ENCODE peak calls at places on chromosomes 11 and 22, in eight cellular contexts. J is astrocyte of the spinal cord, A is HCT116, H is PC-9, D is adrenal gland, Q is fibroblast of villous mesenchyme, T is fibroblast of the aortic adventitia, S is thoracic aorta. Z is an unnamed sample.

GRCh38 chr11:68454767-68455166 is 5.8 kb upstream of the PPP6R3 start:
- DNase-seq in J (no peak), A (no peak), H (no peak), D (no peak), Q (no peak), T (no peak), S (no peak), Z (no peak)

GRCh38 chr11:10885703-10886363 is 28.0 kb upstream of the ZBED5 start:
- DNase-seq in J (peak), A (no peak), H (no peak), D (no peak), Q (peak), T (peak), S (no peak), Z (no peak)

GRCh38 chr11:64928957-64929356 is 4.5 kb downstream of the PPP2R5B start:
- DNase-seq in J (no peak), A (no peak), H (no peak), D (no peak), Q (no peak), T (no peak), S (no peak), Z (peak)

GRCh38 chr11:30987819-30988218 is 381.7 kb downstream of the DCDC1 start:
- DNase-seq in J (no peak), A (no peak), H (no peak), D (peak), Q (no peak), T (peak), S (no peak), Z (no peak)

GRCh38 chr11:12741671-12742216 is 67.5 kb downstream of the TEAD1 start:
- DNase-seq in J (no peak), A (no peak), H (no peak), D (no peak), Q (no peak), T (no peak), S (no peak), Z (no peak)

GRCh38 chr11:123330471-123330870 is 99.6 kb upstream of the GRAMD1B start:
- DNase-seq in J (no peak), A (no peak), H (no peak), D (no peak), Q (no peak), T (no peak), S (no peak), Z (no peak)

GRCh38 chr11:110951609-110952008 is 239.4 kb upstream of the ARHGAP20 start:
- DNase-seq in J (no peak), A (no peak), H (no peak), D (no peak), Q (no peak), T (peak), S (no peak), Z (no peak)

GRCh38 chr11:14858404-14858803 is 33.6 kb downstream of the CYP2R1 start:
- DNase-seq in J (no peak), A (no peak), H (no peak), D (no peak), Q (no peak), T (no peak), S (no peak), Z (no peak)

GRCh38 chr11:72228229-72228843 is 3.8 kb downstream of the INPPL1 start:
- DNase-seq in J (no peak), A (no peak), H (no peak), D (no peak), Q (no peak), T (peak), S (no peak), Z (no peak)

GRCh38 chr11:117420598-117420997 is 92.9 kb downstream of the CEP164 start:
- DNase-seq in J (no peak), A (no peak), H (no peak), D (no peak), Q (no peak), T (no peak), S (no peak), Z (no peak)

GRCh38 chr11:126669416-126669815 is 313.9 kb downstream of the ST3GAL4 start:
- DNase-seq in J (peak), A (no peak), H (no peak), D (no peak), Q (no peak), T (peak), S (no peak), Z (no peak)

GRCh38 chr11:83120328-83120727 is 36.6 kb upstream of the PCF11 start:
- DNase-seq in J (no peak), A (no peak), H (no peak), D (no peak), Q (no peak), T (no peak), S (no peak), Z (no peak)

GRCh38 chr11:8905528-8906165 is 5.3 kb upstream of the AKIP1 start:
- DNase-seq in J (peak), A (no peak), H (no peak), D (no peak), Q (peak), T (peak), S (no peak), Z (no peak)

GRCh38 chr11:7551571-7551970 is 37.8 kb downstream of the PPFIBP2 start:
- DNase-seq in J (no peak), A (no peak), H (no peak), D (no peak), Q (peak), T (peak), S (no peak), Z (no peak)

GRCh38 chr22:36156515-36157419 is 3.8 kb downstream of the APOL3 start:
- DNase-seq in J (peak), A (no peak), H (peak), D (peak), Q (peak), T (peak), S (peak), Z (no peak)

GRCh38 chr11:23723861-23724260 is 773.0 kb upstream of the LUZP2 start:
- DNase-seq in J (no peak), A (no peak), H (no peak), D (no peak), Q (no peak), T (no peak), S (no peak), Z (peak)

GRCh38 chr11:126978911-126979310 is 21.7 kb downstream of the KIRREL3 start:
- DNase-seq in J (no peak), A (no peak), H (no peak), D (no peak), Q (no peak), T (no peak), S (no peak), Z (no peak)

GRCh38 chr11:118605116-118605867 is 2.1 kb upstream of the PHLDB1 start:
- DNase-seq in J (peak), A (no peak), H (no peak), D (peak), Q (peak), T (peak), S (no peak), Z (no peak)

GRCh38 chr11:88175004-88175706 is at the start of gene RAB38:
- DNase-seq in J (peak), A (peak), H (peak), D (peak), Q (no peak), T (no peak), S (no peak), Z (peak)

GRCh38 chr22:17201285-17201945 is 17.8 kb downstream of the ADA2 start:
- DNase-seq in J (no peak), A (no peak), H (no peak), D (no peak), Q (peak), T (peak), S (no peak), Z (no peak)
- TF ChIP-seq CTCF in J (no peak), A (peak), H (no peak), D (no peak), Q (peak), T (peak), S (no peak), Z (no peak)

GRCh38 chr22:42880815-42881214 is 23.7 kb upstream of the ARFGAP3 start:
- DNase-seq in J (no peak), A (no peak), H (no peak), D (no peak), Q (no peak), T (no peak), S (no peak), Z (no peak)
- TF ChIP-seq CTCF in J (peak), A (peak), H (no peak), D (no peak), Q (no peak), T (no peak), S (no peak), Z (peak)

DNA sequence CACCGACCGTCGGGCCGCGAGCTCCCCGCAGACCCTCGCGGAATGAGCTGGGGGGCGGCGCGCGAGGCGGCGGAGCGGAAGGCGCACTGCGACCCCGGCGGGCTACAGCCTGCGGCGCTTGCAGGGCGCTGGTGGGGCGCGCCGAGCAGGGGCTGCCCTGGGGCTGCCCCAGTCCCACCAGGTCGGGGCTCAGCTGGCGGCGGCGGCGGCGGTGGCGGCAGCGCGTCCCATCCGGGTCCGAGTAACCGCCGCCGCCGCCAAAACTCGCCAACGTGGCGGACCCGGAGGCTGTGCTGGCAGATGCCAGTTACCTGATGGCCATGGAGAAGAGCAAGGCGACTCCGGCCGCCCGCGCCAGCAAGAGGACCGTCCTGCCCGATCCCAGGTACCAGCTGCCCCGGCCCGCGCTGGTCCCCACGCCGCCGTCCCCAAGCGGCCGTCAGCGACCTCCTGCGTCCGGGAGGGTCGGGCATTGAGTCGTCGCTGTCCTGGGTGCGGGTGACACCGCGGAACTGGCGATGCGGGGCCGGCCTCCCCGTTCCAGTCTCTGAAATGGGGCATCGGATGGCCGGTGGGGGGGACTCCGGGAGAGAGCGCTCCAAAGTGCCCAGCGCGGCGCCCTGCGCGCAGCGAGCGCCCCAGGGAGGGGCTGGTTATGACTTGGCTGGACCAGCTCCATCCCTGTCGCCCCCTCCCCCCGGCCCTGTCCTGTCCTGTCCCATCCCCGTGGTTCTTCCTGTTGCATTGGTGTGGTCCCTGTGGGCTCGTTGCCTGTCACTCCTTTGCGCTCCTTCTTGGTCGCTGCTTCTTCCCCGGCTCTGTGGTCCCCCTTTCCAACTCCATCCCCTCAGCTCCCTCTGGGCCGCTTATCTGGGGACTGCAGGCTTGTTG is 63.5 kb downstream of the CRYBB2 start:
- DNase-seq in J (no peak), A (no peak), H (no peak), D (no peak), Q (no peak), T (no peak), S (no peak), Z (peak)
- TF ChIP-seq CTCF in J (no peak), A (no peak), H (no peak), D (no peak), Q (no peak), T (no peak), S (no peak), Z (no peak)

GRCh38 chr11:128039140-128040021 is 548.0 kb downstream of the ETS1 start:
- DNase-seq in J (peak), A (no peak), H (peak), D (no peak), Q (peak), T (peak), S (no peak), Z (no peak)
- TF ChIP-seq CTCF in J (peak), A (no peak), H (no peak), D (no peak), Q (peak), T (no peak), S (no peak), Z (no peak)

GRCh38 chr11:1309498-1310314 is at the start of gene TOLLIP:
- DNase-seq in J (peak), A (peak), H (peak), D (peak), Q (peak), T (peak), S (peak), Z (peak)
- TF ChIP-seq CTCF in J (peak), A (peak), H (no peak), D (no peak), Q (peak), T (peak), S (peak), Z (peak)

DNA sequence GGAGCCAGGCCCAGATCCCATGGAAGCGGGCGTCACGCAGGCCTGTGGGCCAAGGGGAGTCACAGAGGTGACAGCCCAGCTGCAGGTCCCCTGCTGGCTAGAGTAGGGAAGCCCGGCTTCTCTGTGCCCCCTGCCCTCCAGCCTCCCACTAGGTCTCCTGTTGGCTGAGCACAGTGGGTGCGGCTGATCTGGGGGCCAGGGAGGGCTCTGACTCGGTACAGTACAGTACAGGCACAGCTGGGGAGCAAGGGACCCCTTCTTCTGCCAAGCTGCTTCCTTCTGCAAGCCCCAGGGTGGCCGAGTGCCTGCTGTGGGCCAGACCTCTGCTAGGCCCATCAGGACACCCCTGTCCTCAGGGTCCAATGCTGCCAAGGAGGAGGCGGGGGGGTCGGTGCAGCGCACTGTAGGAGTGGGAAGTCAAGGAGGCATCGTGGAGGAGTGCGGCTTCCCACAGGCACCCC is 10.1 kb downstream of the SUSD2 start:
- DNase-seq in J (no peak), A (no peak), H (no peak), D (no peak), Q (no peak), T (no peak), S (no peak), Z (no peak)
- TF ChIP-seq CTCF in J (peak), A (no peak), H (no peak), D (no peak), Q (no peak), T (peak), S (peak), Z (no peak)

GRCh38 chr11:104256525-104256924 is 92.6 kb upstream of the PDGFD start:
- DNase-seq in J (peak), A (no peak), H (no peak), D (no peak), Q (no peak), T (peak), S (no peak), Z (no peak)

GRCh38 chr11:104259121-104259610 is 95.2 kb upstream of the PDGFD start:
- DNase-seq in J (no peak), A (no peak), H (no peak), D (no peak), Q (no peak), T (no peak), S (no peak), Z (no peak)

GRCh38 chr11:104254347-104254746 is 90.4 kb upstream of the PDGFD start:
- DNase-seq in J (peak), A (peak), H (peak), D (peak), Q (peak), T (peak), S (no peak), Z (peak)
- TF ChIP-seq CTCF in J (peak), A (peak), H (peak), D (peak), Q (peak), T (peak), S (no peak), Z (peak)

GRCh38 chr22:43919106-43919965 is 4.3 kb upstream of the PNPLA3 start:
- DNase-seq in J (peak), A (no peak), H (no peak), D (no peak), Q (no peak), T (peak), S (no peak), Z (no peak)

GRCh38 chr22:43923631-43924548 is at the start of gene PNPLA3:
- DNase-seq in J (peak), A (peak), H (peak), D (peak), Q (peak), T (peak), S (peak), Z (peak)

GRCh38 chr22:43923191-43923590 is 414 bp upstream of the PNPLA3 start:
- DNase-seq in J (peak), A (no peak), H (peak), D (no peak), Q (no peak), T (peak), S (no peak), Z (peak)

GRCh38 chr22:43921361-43921760 is 2.2 kb upstream of the PNPLA3 start:
- DNase-seq in J (peak), A (peak), H (peak), D (peak), Q (peak), T (peak), S (no peak), Z (no peak)

DNA sequence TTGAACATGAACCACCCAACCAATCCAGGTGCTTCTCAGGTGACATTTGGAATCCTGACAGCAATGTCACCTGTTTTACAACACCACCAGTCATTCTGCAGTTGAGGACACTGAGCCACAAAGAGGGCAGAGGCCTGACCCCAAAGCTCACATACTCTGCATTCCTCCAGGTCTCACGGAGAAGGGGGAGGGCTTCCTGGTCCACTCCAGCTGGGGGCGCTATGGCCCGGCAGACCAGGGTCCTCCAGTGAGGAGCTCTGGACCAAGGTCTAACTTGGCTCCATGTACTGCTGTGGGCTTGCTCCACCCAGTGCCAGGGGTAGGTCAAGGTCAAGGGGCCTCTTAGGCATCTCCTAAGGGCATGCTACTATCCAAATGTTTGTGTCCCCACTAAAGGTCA is 1.5 kb upstream of the PNPLA3 start:
- DNase-seq in J (no peak), A (no peak), H (peak), D (no peak), Q (no peak), T (no peak), S (no peak), Z (no peak)
- TF ChIP-seq CTCF in J (peak), A (peak), H (peak), D (no peak), Q (no peak), T (no peak), S (no peak), Z (no peak)

GRCh38 chr11:59186130-59186594 is 14.2 kb downstream of the DTX4 start:
- DNase-seq in J (no peak), A (peak), H (peak), D (no peak), Q (no peak), T (no peak), S (no peak), Z (peak)
- TF ChIP-seq CTCF in J (peak), A (peak), H (peak), D (peak), Q (peak), T (peak), S (peak), Z (peak)